ENCODE peak calls at places on chromosomes 3 and 15, in seven cellular contexts. K is kidney epithelial cell; A is naive thymus-derived CD8-positive, alpha-beta T cell; J is non-pigmented ciliary epithelial cell; P is M059J; C is endothelial cell; B is Kasumi-1. F is an unnamed sample.

GRCh38 chr15:90617171-90617570 is 87.4 kb downstream of the CRTC3 start:
- DNase-seq in K (no peak), A (no peak), J (no peak), P (no peak), C (no peak), B (no peak), F (no peak)

GRCh38 chr3:50617911-50618481 is 1.0 kb downstream of the MAPKAPK3 start:
- DNase-seq in K (no peak), A (no peak), J (no peak), P (no peak), C (no peak), B (no peak), F (peak)

GRCh38 chr15:92454525-92455105 is 60.9 kb downstream of the ST8SIA2 start:
- DNase-seq in K (no peak), A (no peak), J (no peak), P (peak), C (no peak), B (no peak), F (no peak)

GRCh38 chr15:43511012-43511885 is 6.2 kb upstream of the MAP1A start:
- DNase-seq in K (no peak), A (no peak), J (no peak), P (peak), C (peak), B (no peak), F (peak)

GRCh38 chr15:63912061-63912615 is 78.4 kb upstream of the HERC1 start:
- DNase-seq in K (no peak), A (no peak), J (no peak), P (peak), C (no peak), B (no peak), F (no peak)

GRCh38 chr15:95884276-95884675 is 446.2 kb upstream of the NR2F2 start:
- DNase-seq in K (no peak), A (no peak), J (no peak), P (peak), C (no peak), B (no peak), F (no peak)

GRCh38 chr3:146189519-146190173 is 28.7 kb upstream of the PLOD2 start:
- DNase-seq in K (no peak), A (no peak), J (no peak), P (peak), C (peak), B (peak), F (peak)

GRCh38 chr15:101088788-101089578 is 162.9 kb downstream of the CHSY1 start:
- DNase-seq in K (no peak), A (peak), J (no peak), P (peak), C (peak), B (peak), F (peak)